ENCODE peak calls at places on chromosome 10, in seven cellular contexts. V is GM12865, G is HCT116, S is endothelial cell of umbilical vein, F is ovary, Q is fibroblast of mammary gland, A is uterus. R is an unnamed sample.

GRCh38 chr10:36114913-36115312 is 472.8 kb upstream of the FZD8 start:
- DNase-seq in V (no peak), G (no peak), S (no peak), F (no peak), A (no peak), Q (no peak), R (peak)

GRCh38 chr10:75040576-75040975 is 70.9 kb upstream of the SAMD8 start:
- DNase-seq in F (no peak), A (no peak), Q (no peak), V (no peak), S (no peak), G (no peak), R (no peak)

GRCh38 chr10:7525314-7526016 is 114.6 kb upstream of the SFMBT2 start:
- DNase-seq in S (peak), F (peak), A (peak), V (peak), Q (peak), G (peak), R (peak)

GRCh38 chr10:75616874-75617478 is 185.6 kb downstream of the LRMDA start:
- DNase-seq in Q (no peak), A (no peak), G (no peak), F (no peak), S (no peak), V (no peak), R (no peak)

GRCh38 chr10:70695241-70696030 is 23.1 kb downstream of the ADAMTS14 start:
- DNase-seq in G (no peak), S (no peak), A (no peak), F (no peak), V (no peak), Q (peak), R (no peak)

GRCh38 chr10:43076876-43077420 is at the start of gene RET:
- DNase-seq in S (no peak), G (no peak), F (no peak), V (no peak), A (peak), Q (no peak), R (no peak)

GRCh38 chr10:116713846-116714245 is 28.5 kb downstream of the HSPA12A start:
- DNase-seq in G (no peak), A (no peak), V (no peak), Q (peak), S (no peak), F (no peak), R (no peak)

GRCh38 chr10:72173635-72174296 is 42.0 kb upstream of the ANAPC16 start:
- DNase-seq in F (no peak), S (no peak), G (peak), Q (peak), V (peak), A (no peak), R (peak)

GRCh38 chr10:68560916-68561691 is 967 bp downstream of the TET1 start:
- DNase-seq in A (peak), V (no peak), S (no peak), Q (peak), G (no peak), F (peak), R (peak)

GRCh38 chr10:3068968-3069737 is 1.8 kb downstream of the PFKP start:
- DNase-seq in S (no peak), G (no peak), Q (no peak), A (no peak), F (no peak), V (peak), R (no peak)

GRCh38 chr10:114103286-114103685 is 59.6 kb downstream of the ADRB1 start:
- DNase-seq in G (peak), S (peak), V (peak), F (no peak), Q (peak), A (no peak), R (peak)

GRCh38 chr10:9670911-9671310 is 1346.8 kb upstream of the CELF2 start:
- DNase-seq in A (no peak), S (no peak), F (no peak), G (no peak), V (no peak), Q (no peak), R (no peak)

GRCh38 chr10:58897708-58898107 is 278.7 kb upstream of the PHYHIPL start:
- DNase-seq in F (no peak), G (no peak), A (no peak), Q (peak), S (no peak), V (no peak), R (peak)

DNA sequence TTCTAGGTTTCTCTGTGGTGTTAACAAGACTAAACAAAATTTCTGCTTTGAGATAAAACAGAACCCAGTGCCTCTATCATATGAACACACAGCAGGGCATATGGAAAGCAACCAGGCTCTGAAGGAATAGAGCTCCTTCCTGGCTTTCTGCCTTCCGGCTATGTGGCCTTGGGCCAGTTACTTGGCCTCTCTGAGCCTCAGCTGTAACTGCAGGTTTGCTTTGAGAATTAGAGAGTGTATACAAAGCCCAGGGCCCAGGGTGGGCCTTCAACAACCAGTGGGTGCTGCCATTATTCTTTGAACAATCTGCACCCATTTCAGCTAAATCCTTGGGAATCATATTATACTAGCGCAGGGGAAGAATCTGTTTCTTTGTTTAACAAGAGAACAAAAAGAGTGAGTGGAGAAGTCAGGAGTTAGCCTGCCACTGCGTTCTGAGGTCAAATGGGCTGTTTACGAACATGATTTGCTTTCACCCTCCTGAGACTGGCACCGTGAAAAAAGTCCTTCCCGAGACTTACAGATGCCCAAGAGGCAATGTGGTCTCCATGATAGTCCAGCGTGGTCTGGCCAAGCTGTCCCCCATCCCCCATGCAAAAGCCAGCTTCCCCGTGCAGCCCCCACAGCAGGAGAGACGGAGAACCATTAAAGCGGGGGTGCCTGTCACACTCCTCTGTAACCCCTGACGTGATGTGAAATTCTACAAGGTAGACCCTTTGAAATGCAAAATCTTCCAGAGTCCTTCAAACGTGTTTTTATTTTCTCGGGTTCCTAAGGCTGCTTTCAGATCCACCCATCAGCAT is 4.9 kb downstream of the FAM53B start:
- DNase-seq in Q (no peak), A (no peak), F (no peak), G (no peak), S (no peak), V (no peak), R (no peak)
- H3K4me3 ChIP-seq in Q (no peak), A (no peak), F (no peak), G (no peak), S (no peak), V (no peak), R (no peak)

DNA sequence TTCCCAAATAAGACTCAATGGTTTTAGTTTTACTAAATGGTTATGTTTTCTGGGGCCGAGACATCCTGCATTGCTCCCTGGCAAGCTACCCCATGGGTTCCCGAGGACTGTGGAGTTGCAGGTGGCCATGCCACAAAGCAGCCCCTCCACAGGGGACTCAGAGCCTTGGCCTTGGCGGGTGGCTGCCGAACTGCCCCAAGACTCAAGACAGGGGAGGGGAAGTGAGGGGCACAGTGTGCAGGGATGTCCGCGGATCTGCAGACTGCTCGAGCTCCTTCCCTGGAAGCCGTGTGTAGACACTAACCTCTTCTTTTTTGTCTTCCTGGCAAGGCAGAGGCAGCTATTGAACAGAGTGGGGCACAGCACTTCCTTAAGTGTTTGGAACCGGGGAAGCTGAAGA is 154.6 kb downstream of the EBF3 start:
- DNase-seq in F (no peak), G (no peak), A (no peak), S (no peak), V (no peak), Q (no peak), R (no peak)
- TF ChIP-seq CTCF in F (no peak), G (no peak), A (no peak), S (no peak), V (no peak), Q (no peak), R (no peak)

GRCh38 chr10:14554843-14555205 is 219.9 kb downstream of the FAM107B start:
- DNase-seq in G (no peak), Q (peak), S (peak), V (peak), A (no peak), F (no peak), R (no peak)
- H3K4me3 ChIP-seq in G (no peak), Q (no peak), S (no peak), V (no peak), A (no peak), F (no peak), R (no peak)

GRCh38 chr10:100828744-100829102 is 83.3 kb downstream of the PAX2 start:
- DNase-seq in V (peak), Q (no peak), F (no peak), G (no peak), S (no peak), A (no peak), R (no peak)

GRCh38 chr10:100827819-100828743 is 82.7 kb downstream of the PAX2 start:
- DNase-seq in Q (no peak), G (no peak), A (no peak), V (peak), S (no peak), F (no peak), R (no peak)

GRCh38 chr10:100825946-100826660 is 80.7 kb downstream of the PAX2 start:
- DNase-seq in Q (no peak), V (no peak), G (no peak), A (no peak), F (no peak), S (no peak), R (no peak)

GRCh38 chr10:100826661-100826982 is 81.2 kb downstream of the PAX2 start:
- DNase-seq in Q (no peak), V (no peak), F (no peak), G (no peak), A (no peak), S (no peak), R (no peak)

DNA sequence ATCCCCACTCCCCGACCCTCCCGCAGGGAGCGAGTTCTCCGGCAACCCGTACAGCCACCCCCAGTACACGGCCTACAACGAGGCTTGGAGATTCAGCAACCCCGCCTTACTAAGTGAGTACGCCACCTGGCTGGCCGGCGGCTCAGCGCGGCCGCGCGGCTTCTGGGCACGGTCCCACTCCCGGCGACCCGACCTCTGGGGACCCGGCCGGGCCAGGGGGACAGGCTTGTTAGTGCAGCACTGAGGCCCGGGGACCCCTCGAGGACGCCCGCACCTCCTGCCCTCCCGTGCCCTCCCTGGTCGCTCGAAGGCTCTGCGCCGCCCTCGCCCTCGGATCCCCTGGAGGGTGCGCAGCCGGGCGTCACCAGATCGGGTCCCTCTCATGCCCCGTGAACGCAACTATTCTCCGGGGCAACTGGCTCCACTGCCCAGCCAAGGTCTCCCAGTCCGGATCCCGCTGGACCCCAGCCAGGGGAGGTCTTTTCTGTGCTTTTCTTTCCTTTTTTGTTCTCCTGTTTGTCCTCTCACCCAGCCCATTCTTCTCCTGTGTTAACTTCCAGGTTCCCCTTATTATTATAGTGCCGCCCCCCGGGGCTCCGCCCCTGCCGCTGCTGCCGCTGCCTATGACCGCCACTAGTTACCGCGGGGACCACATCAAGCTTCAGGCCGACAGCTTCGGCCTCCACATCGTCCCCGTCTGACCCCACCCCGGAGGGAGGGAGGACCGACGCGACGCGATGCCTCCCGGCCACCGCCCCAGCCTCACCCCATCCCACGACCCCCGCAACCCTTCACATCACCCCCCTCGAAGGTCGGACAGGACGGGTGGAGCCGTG is 81.8 kb downstream of the PAX2 start:
- DNase-seq in Q (no peak), F (no peak), G (peak), A (no peak), V (no peak), S (no peak), R (no peak)
- TF ChIP-seq CTCF in Q (no peak), F (no peak), G (peak), A (no peak), V (no peak), S (peak), R (no peak)

GRCh38 chr10:109149666-109150350 is 773.5 kb downstream of the XPNPEP1 start:
- DNase-seq in A (no peak), Q (no peak), F (no peak), G (no peak), V (no peak), S (no peak), R (no peak)
- H3K4me3 ChIP-seq in A (no peak), Q (no peak), F (no peak), G (no peak), V (no peak), S (no peak), R (no peak)

GRCh38 chr10:95035343-95036283 is 33.7 kb downstream of the CYP2C8 start:
- DNase-seq in A (no peak), S (no peak), F (no peak), V (no peak), G (no peak), Q (no peak), R (no peak)
- TF ChIP-seq CTCF in A (no peak), S (no peak), F (no peak), V (no peak), G (no peak), Q (no peak), R (no peak)

GRCh38 chr10:80583681-80584080 is 46.0 kb downstream of the SH2D4B start:
- DNase-seq in Q (no peak), V (no peak), S (no peak), A (no peak), G (no peak), F (no peak), R (peak)
- H3K4me3 ChIP-seq in Q (no peak), V (no peak), S (no peak), A (no peak), G (no peak), F (no peak), R (no peak)

DNA sequence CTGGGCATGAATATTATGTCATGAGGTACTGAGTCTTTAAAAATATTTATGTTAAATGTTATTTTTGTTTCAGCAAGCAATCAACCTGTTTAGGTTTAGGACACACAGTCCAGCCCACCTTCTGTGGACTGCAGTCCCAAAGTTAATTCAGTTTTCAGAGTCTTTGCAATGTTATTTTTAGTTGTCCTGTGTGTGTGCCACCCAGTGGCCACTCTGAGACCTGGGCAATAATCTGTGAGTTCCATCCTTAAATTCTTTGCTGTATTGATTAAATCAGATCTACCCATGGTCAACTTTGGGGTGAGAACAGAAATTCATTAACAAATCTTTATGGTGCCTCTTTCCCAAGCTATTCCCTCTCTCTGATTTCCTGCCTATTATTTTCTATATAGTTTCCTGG is 415.1 kb downstream of the CCSER2 start:
- DNase-seq in V (peak), S (no peak), Q (no peak), A (no peak), G (peak), F (no peak), R (peak)
- TF ChIP-seq CTCF in V (peak), S (peak), Q (no peak), A (no peak), G (peak), F (no peak), R (peak)

DNA sequence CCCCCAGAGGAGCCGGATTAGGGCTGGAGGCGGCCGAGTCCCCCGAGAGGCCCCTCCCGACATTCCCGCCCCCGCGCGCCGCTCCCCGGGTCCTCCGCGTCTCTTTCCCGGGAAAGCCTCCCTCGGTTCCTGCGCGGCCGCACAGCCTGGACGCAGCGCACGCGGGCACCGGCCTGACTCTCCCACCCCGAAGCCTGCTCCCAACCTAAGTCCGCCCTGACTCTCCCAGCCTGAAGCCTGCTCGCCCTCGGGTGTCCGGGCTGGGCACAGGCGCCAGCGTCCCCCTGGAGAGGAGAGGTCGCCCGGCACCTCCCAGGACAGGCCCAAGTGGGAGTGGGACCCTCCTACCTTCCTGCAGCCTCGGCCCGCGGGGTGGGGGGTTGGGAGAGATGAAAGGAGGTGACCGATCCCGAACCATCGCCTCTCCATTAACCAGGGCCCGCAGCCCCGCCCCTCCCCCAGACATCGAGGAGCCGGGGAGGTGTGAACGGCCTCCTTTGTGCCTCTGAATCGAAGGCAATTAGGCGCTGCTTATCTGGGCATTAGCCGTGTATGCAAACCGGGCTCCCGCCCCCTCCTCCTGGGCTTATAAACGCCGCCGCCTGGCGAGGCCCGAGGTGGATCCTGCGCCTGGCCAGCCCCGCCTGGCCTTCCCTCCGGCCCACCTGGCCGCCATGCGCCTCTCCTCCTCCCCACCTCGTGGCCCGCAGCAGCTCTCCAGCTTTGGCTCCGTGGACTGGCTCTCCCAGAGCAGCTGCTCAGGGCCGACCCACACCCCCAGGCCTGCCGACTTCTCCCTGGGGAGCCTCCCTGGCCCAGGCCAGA is at the start of gene VENTX:
- DNase-seq in S (no peak), Q (no peak), A (no peak), V (no peak), F (no peak), G (no peak), R (no peak)
- H3K4me3 ChIP-seq in S (no peak), Q (no peak), A (no peak), V (no peak), F (no peak), G (no peak), R (no peak)

GRCh38 chr10:128540806-128541739 is 414.9 kb upstream of the MKI67 start:
- DNase-seq in G (no peak), V (no peak), Q (peak), F (no peak), S (no peak), A (no peak), R (no peak)
- TF ChIP-seq CTCF in G (peak), V (no peak), Q (no peak), F (no peak), S (no peak), A (peak), R (no peak)

R was measured in cardiac fibroblast.